ENCODE peak calls at places on chromosomes 5 and 9, in six cellular contexts. A, C, G, Z, T and W are unnamed samples. For H3K9me2, the result is how much of the 10 kb centered on the place peaks cover.

GRCh38 chr9:36987891-36988290 is 46.2 kb downstream of the PAX5 start:
- DNase-seq in A (peak), C (no peak), G (no peak), Z (no peak), T (no peak), W (no peak)

GRCh38 chr5:87754009-87754757 is 341.5 kb upstream of the CCNH start:
- DNase-seq in A (no peak), C (no peak), G (no peak), Z (no peak), T (no peak), W (no peak)

GRCh38 chr5:174692381-174692780 is 32.0 kb upstream of the MSX2 start:
- DNase-seq in A (no peak), C (no peak), G (no peak), Z (no peak), T (no peak), W (no peak)

GRCh38 chr9:137319434-137319975 is 17.4 kb upstream of the NRARP start:
- DNase-seq in A (no peak), C (no peak), G (no peak), Z (no peak), T (peak), W (no peak)

GRCh38 chr5:156474251-156474650 is 147.3 kb downstream of the SGCD start:
- DNase-seq in A (no peak), C (no peak), G (no peak), Z (no peak), T (no peak), W (no peak)

GRCh38 chr9:123834907-123835562 is 94.9 kb downstream of the DENND1A start:
- DNase-seq in A (no peak), C (no peak), G (no peak), Z (peak), T (no peak), W (peak)

GRCh38 chr9:133701321-133701980 is 36.7 kb downstream of the SARDH start:
- DNase-seq in A (no peak), C (no peak), G (no peak), Z (no peak), T (no peak), W (peak)

GRCh38 chr9:6845881-6846280 is 88.1 kb downstream of the KDM4C start:
- DNase-seq in A (no peak), C (peak), G (peak), Z (no peak), T (peak), W (no peak)

GRCh38 chr5:115685966-115686691 is 60.3 kb upstream of the TMED7 start:
- DNase-seq in A (no peak), C (peak), G (no peak), Z (no peak), T (peak), W (no peak)

GRCh38 chr5:80318212-80318611 is 1.6 kb upstream of the SPZ1 start:
- DNase-seq in A (no peak), C (peak), G (no peak), Z (no peak), T (peak), W (no peak)

GRCh38 chr9:13266172-13266571 is 13.3 kb downstream of the MPDZ start:
- DNase-seq in A (no peak), C (no peak), G (no peak), Z (no peak), T (no peak), W (no peak)

GRCh38 chr9:115944166-115944948 is 209.2 kb upstream of the PAPPA start:
- DNase-seq in A (no peak), C (peak), G (no peak), Z (no peak), T (no peak), W (no peak)

GRCh38 chr9:124805186-124805585 is 28.3 kb downstream of the OLFML2A start:
- DNase-seq in A (no peak), C (no peak), G (no peak), Z (no peak), T (no peak), W (no peak)

DNA sequence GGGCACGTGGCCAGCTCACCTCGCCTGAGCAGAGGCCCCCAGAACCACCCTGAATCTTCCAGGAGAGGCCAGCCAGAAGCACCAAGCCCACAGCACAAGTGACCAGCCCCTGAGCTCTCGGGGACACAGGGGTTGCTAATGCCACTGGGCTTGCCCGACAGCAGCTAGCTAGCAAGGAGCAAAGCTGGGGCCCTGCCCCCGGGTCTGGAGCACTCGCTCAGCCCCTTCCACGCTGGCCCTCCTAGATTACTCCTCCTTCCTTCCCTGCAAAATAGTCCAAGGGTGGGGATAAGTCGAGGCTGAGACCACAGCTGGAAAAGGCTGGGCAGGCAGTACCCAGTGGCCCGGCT is 74.0 kb downstream of the ADAMTS2 start:
- DNase-seq in A (no peak), C (no peak), G (no peak), Z (no peak), T (peak), W (no peak)
- H3K27ac ChIP-seq in A (no peak), C (peak), G (no peak), Z (no peak), T (no peak), W (no peak)

GRCh38 chr9:82890401-82890800 is 172.5 kb downstream of the RASEF start:
- DNase-seq in A (no peak), C (no peak), G (no peak), Z (no peak), T (no peak), W (no peak)

GRCh38 chr9:82890865-82891264 is 172.1 kb downstream of the RASEF start:
- DNase-seq in A (no peak), C (no peak), G (no peak), Z (no peak), T (no peak), W (no peak)

GRCh38 chr9:82891321-82891720 is 171.6 kb downstream of the RASEF start:
- DNase-seq in A (no peak), C (no peak), G (no peak), Z (no peak), T (no peak), W (no peak)

GRCh38 chr9:82894961-82895902 is 167.7 kb downstream of the RASEF start:
- DNase-seq in A (no peak), C (peak), G (no peak), Z (no peak), T (peak), W (no peak)

DNA sequence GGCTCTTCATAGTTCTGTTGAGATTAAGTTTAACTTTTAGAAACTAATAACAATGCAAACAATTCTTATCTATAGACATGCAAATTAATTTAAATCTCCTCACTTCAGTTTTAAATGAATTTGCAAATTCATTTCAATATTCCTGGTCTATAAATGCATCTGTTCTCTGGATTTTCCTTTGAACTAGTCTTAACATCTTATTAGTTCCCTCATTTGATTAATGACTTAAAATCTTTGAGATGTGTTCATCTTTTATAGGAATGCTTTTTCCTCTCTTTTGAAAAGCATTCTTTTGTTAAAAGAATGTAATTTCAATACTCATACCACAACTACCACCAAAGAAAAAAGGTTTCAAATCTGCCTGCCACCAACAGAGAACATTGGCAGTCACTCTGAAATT is 169.4 kb downstream of the RASEF start:
- DNase-seq in A (no peak), C (no peak), G (no peak), Z (no peak), T (no peak), W (no peak)
- H3K9me2 ChIP-seq in A (under half), C (under half), G (under half), Z (under half), T (under half), W (under half)

GRCh38 chr5:113776832-113777525 is 263.5 kb downstream of the YTHDC2 start:
- DNase-seq in A (peak), C (no peak), G (no peak), Z (no peak), T (no peak), W (no peak)
- H3K4me2 ChIP-seq in A (no peak), C (no peak), G (no peak), Z (no peak), T (peak), W (no peak)

GRCh38 chr5:1493941-1494340 is 29.8 kb downstream of the LPCAT1 start:
- DNase-seq in A (no peak), C (no peak), G (no peak), Z (no peak), T (peak), W (no peak)
- H3K27ac ChIP-seq in A (no peak), C (no peak), G (no peak), Z (no peak), T (no peak), W (no peak)

GRCh38 chr5:99061299-99061698 is 132.5 kb upstream of the CHD1 start:
- DNase-seq in A (no peak), C (no peak), G (no peak), Z (no peak), T (no peak), W (no peak)
- H3K9me2 ChIP-seq in A (under half), C (under half), G (under half), Z (under half), T (under half), W (under half)

GRCh38 chr9:5479994-5480694 is 29.8 kb downstream of the CD274 start:
- DNase-seq in A (peak), C (no peak), G (no peak), Z (no peak), T (no peak), W (no peak)
- H3K4me2 ChIP-seq in A (no peak), C (no peak), G (no peak), Z (no peak), T (no peak), W (no peak)